ENCODE peak calls at places on chromosomes 7 and 10, in six cellular contexts. P is effector CD4-positive, alpha-beta T cell; C is CD8-positive, alpha-beta T cell; X is DMS 273 treated with DMSO at 0.1 percent for 48 hours; V is stimulated activated CD4-positive, alpha-beta T cell treated with anti-CD3 and anti-CD28 coated beads, Interleukin-12 subunit alpha, Interleukin-12 subunit beta, amount 100 ng/mL, for 4 hours; G is AG04450. Y is an unnamed sample.

GRCh38 chr10:114489521-114490310 is 85.4 kb upstream of the AFAP1L2 start:
- DNase-seq in P (no peak), C (no peak), X (no peak), V (no peak), G (no peak), Y (no peak)

GRCh38 chr10:123997486-123998196 is 95.8 kb downstream of the CHST15 start:
- DNase-seq in P (no peak), C (no peak), X (no peak), V (no peak), G (peak), Y (peak)

GRCh38 chr7:49855281-49855980 is 82.0 kb downstream of the VWC2 start:
- DNase-seq in P (no peak), C (no peak), X (peak), V (no peak), G (no peak), Y (no peak)

GRCh38 chr10:10925667-10926066 is 92.0 kb upstream of the CELF2 start:
- DNase-seq in P (no peak), C (no peak), X (no peak), V (no peak), G (no peak), Y (no peak)

GRCh38 chr7:151888079-151888673 is 11.3 kb upstream of the PRKAG2 start:
- DNase-seq in P (no peak), C (no peak), X (no peak), V (no peak), G (no peak), Y (no peak)

GRCh38 chr10:72832701-72833100 is 60.8 kb upstream of the OIT3 start:
- DNase-seq in P (no peak), C (no peak), X (no peak), V (no peak), G (no peak), Y (no peak)

GRCh38 chr10:14366760-14367159 is 36.0 kb upstream of the FRMD4A start:
- DNase-seq in P (no peak), C (no peak), X (no peak), V (no peak), G (no peak), Y (no peak)

GRCh38 chr10:72006026-72006425 is 41.8 kb downstream of the CHST3 start:
- DNase-seq in P (no peak), C (no peak), X (no peak), V (no peak), G (no peak), Y (no peak)

GRCh38 chr7:126361183-126361582 is 891.6 kb downstream of the GRM8 start:
- DNase-seq in P (no peak), C (no peak), X (no peak), V (no peak), G (no peak), Y (no peak)

GRCh38 chr10:13769926-13770325 is 183.2 kb downstream of the PRPF18 start:
- DNase-seq in P (no peak), C (no peak), X (no peak), V (no peak), G (no peak), Y (no peak)

GRCh38 chr10:130963052-130963393 is 348.5 kb downstream of the TCERG1L start:
- DNase-seq in P (no peak), C (no peak), X (no peak), V (no peak), G (no peak), Y (no peak)

GRCh38 chr10:17780727-17781126 is 28.4 kb upstream of the MRC1 start:
- DNase-seq in P (no peak), C (no peak), X (no peak), V (no peak), G (no peak), Y (no peak)

GRCh38 chr10:75250934-75251333 is 15.2 kb upstream of the COMTD1 start:
- DNase-seq in P (no peak), C (no peak), X (no peak), V (no peak), G (no peak), Y (no peak)

GRCh38 chr10:62045765-62046521 is 144.4 kb downstream of the ARID5B start:
- DNase-seq in P (no peak), C (no peak), X (no peak), V (no peak), G (peak), Y (peak)

GRCh38 chr10:43452356-43452914 is 15.5 kb downstream of the ZNF487 start:
- DNase-seq in P (no peak), C (no peak), X (no peak), V (no peak), G (no peak), Y (no peak)

GRCh38 chr10:10320981-10321380 is 696.7 kb upstream of the CELF2 start:
- DNase-seq in P (no peak), C (no peak), X (no peak), V (no peak), G (peak), Y (no peak)

GRCh38 chr10:51206471-51206870 is 132.2 kb downstream of the PRKG1 start:
- DNase-seq in P (no peak), C (no peak), X (no peak), V (no peak), G (no peak), Y (no peak)

GRCh38 chr7:155258233-155258575 is 39.5 kb upstream of the INSIG1 start:
- DNase-seq in P (no peak), C (no peak), X (no peak), V (no peak), G (peak), Y (no peak)

GRCh38 chr10:29840516-29841276 is 205.9 kb upstream of the SVIL start:
- DNase-seq in P (no peak), C (no peak), X (no peak), V (no peak), G (no peak), Y (no peak)

GRCh38 chr10:112985701-112986510 is 35.9 kb downstream of the TCF7L2 start:
- DNase-seq in P (no peak), C (no peak), X (no peak), V (no peak), G (peak), Y (peak)

GRCh38 chr10:29471483-29471859 is 163.3 kb downstream of the SVIL start:
- DNase-seq in P (no peak), C (no peak), X (no peak), V (no peak), G (peak), Y (no peak)

GRCh38 chr7:114416089-114416990 is 1.7 kb downstream of the FOXP2 start:
- DNase-seq in P (no peak), C (no peak), X (no peak), V (no peak), G (no peak), Y (no peak)

GRCh38 chr10:110834622-110835219 is 37.0 kb upstream of the PDCD4 start:
- DNase-seq in P (peak), C (peak), X (peak), V (no peak), G (no peak), Y (no peak)

GRCh38 chr10:3398825-3399646 is 226.5 kb upstream of the PITRM1 start:
- DNase-seq in P (no peak), C (no peak), X (no peak), V (no peak), G (no peak), Y (no peak)

GRCh38 chr7:55365103-55365679 is at the start of gene LANCL2:
- DNase-seq in P (peak), C (peak), X (peak), V (peak), G (no peak), Y (peak)

GRCh38 chr10:116880716-116881440 is 31.6 kb downstream of the ENO4 start:
- DNase-seq in P (no peak), C (no peak), X (no peak), V (no peak), G (no peak), Y (no peak)

GRCh38 chr7:158192956-158193355 is 394.7 kb downstream of the PTPRN2 start:
- DNase-seq in P (no peak), C (no peak), X (no peak), V (no peak), G (no peak), Y (no peak)

GRCh38 chr10:80702143-80702542 is 164.4 kb downstream of the SH2D4B start:
- DNase-seq in P (no peak), C (no peak), X (no peak), V (no peak), G (no peak), Y (no peak)

GRCh38 chr7:47479821-47480575 is 101.9 kb downstream of the TNS3 start:
- DNase-seq in P (no peak), C (no peak), X (no peak), V (no peak), G (no peak), Y (no peak)

GRCh38 chr7:32670105-32670504 is 174.8 kb downstream of the AVL9 start:
- DNase-seq in P (no peak), C (no peak), X (no peak), V (no peak), G (no peak), Y (no peak)

GRCh38 chr10:91006001-91006751 is 85.3 kb upstream of the ANKRD1 start:
- DNase-seq in P (peak), C (peak), X (peak), V (peak), G (peak), Y (peak)